ENCODE peak calls at places on chromosome 12, in seven cellular contexts. U, W, I, J, H, G and Y are unnamed samples. For H3K27me3, the result is how much of the 10 kb centered on the place peaks cover.

GRCh38 chr12:82645414-82645813 is 41.3 kb upstream of the TMTC2 start:
- DNase-seq in W (no peak), U (no peak), I (no peak), H (no peak), G (no peak), J (no peak), Y (no peak)

GRCh38 chr12:106648736-106649135 is 65.9 kb downstream of the RFX4 start:
- DNase-seq in G (no peak), W (no peak), I (no peak), U (no peak), J (no peak), H (no peak), Y (no peak)

GRCh38 chr12:122681814-122682213 is 21.3 kb downstream of the HCAR2 start:
- DNase-seq in W (no peak), U (no peak), G (no peak), I (no peak), H (no peak), J (peak), Y (no peak)

GRCh38 chr12:105235299-105235746 is 651 bp downstream of the APPL2 start:
- DNase-seq in G (no peak), H (no peak), J (peak), U (no peak), I (no peak), W (no peak), Y (no peak)

GRCh38 chr12:87365423-87365822 is 663.8 kb downstream of the C12orf50 start:
- DNase-seq in W (no peak), I (no peak), G (no peak), U (no peak), H (no peak), J (no peak), Y (no peak)

GRCh38 chr12:3342051-3342450 is 149.0 kb upstream of the PRMT8 start:
- DNase-seq in I (no peak), H (no peak), W (no peak), U (peak), J (peak), G (peak), Y (no peak)

GRCh38 chr12:12661086-12661485 is 34.9 kb downstream of the GPR19 start:
- DNase-seq in W (no peak), I (no peak), J (peak), U (no peak), H (no peak), G (no peak), Y (no peak)

GRCh38 chr12:126936181-126936851 is 1330.7 kb upstream of the TMEM132C start:
- DNase-seq in I (no peak), H (no peak), W (peak), G (no peak), J (no peak), U (peak), Y (peak)

GRCh38 chr12:100897240-100897639 is 102.7 kb downstream of the ANO4 start:
- DNase-seq in H (no peak), U (no peak), G (no peak), J (no peak), W (no peak), I (no peak), Y (no peak)

GRCh38 chr12:15662303-15662980 is 126.7 kb downstream of the EPS8 start:
- DNase-seq in J (peak), H (no peak), I (no peak), G (no peak), U (no peak), W (no peak), Y (no peak)

GRCh38 chr12:63440063-63440462 is 228.2 kb downstream of the DPY19L2 start:
- DNase-seq in J (no peak), H (no peak), G (no peak), I (no peak), U (no peak), W (no peak), Y (no peak)

GRCh38 chr12:114439833-114440449 is 34.0 kb upstream of the TBX5 start:
- DNase-seq in H (no peak), I (no peak), J (no peak), U (no peak), W (no peak), G (no peak), Y (peak)
- H3K27me3 ChIP-seq in H (under half), I (under half), J (half or more), U (under half), W (half or more), G (under half), Y (under half)

DNA sequence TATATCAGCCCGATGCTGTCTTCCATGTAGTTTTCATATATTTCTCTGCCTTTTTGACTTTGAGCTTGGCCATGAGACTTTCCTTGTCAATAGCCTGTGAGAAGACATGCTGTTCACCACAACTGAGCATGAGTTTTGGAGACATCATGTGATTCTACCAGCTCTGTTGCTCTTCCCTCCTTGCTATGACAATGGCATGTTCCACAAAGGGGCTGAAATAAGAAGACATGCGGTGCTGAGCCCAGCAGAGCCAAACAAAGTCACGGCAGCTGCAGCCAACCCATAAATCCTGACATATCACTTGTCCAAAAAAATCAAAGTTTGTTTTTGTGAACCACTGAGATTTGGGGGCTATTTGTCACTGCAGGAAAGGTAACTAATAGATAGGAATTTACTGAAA is 343.4 kb upstream of the KITLG start:
- DNase-seq in H (no peak), J (no peak), I (no peak), U (no peak), G (no peak), W (peak), Y (no peak)
- TF ChIP-seq POLR2A in H (no peak), J (no peak), I (no peak), U (no peak), G (no peak), W (no peak), Y (no peak)

GRCh38 chr12:53738834-53739284 is 11.6 kb upstream of the CALCOCO1 start:
- DNase-seq in G (no peak), I (no peak), U (no peak), W (no peak), J (no peak), H (no peak), Y (no peak)
- H3K27me3 ChIP-seq in G (under half), I (half or more), U (under half), W (under half), J (half or more), H (under half), Y (under half)

GRCh38 chr12:53479314-53479713 is 19.9 kb downstream of the MAP3K12 start:
- DNase-seq in I (no peak), G (no peak), J (no peak), W (no peak), H (no peak), U (no peak), Y (no peak)

GRCh38 chr12:53481108-53481442 is 18.2 kb downstream of the MAP3K12 start:
- DNase-seq in U (no peak), I (no peak), J (no peak), H (no peak), W (no peak), G (no peak), Y (no peak)

GRCh38 chr12:53478865-53479264 is 20.4 kb downstream of the MAP3K12 start:
- DNase-seq in W (no peak), I (no peak), J (no peak), U (no peak), H (no peak), G (no peak), Y (no peak)

GRCh38 chr12:53481957-53482586 is 17.2 kb downstream of the MAP3K12 start:
- DNase-seq in U (no peak), H (no peak), G (no peak), I (no peak), W (peak), J (no peak), Y (no peak)

DNA sequence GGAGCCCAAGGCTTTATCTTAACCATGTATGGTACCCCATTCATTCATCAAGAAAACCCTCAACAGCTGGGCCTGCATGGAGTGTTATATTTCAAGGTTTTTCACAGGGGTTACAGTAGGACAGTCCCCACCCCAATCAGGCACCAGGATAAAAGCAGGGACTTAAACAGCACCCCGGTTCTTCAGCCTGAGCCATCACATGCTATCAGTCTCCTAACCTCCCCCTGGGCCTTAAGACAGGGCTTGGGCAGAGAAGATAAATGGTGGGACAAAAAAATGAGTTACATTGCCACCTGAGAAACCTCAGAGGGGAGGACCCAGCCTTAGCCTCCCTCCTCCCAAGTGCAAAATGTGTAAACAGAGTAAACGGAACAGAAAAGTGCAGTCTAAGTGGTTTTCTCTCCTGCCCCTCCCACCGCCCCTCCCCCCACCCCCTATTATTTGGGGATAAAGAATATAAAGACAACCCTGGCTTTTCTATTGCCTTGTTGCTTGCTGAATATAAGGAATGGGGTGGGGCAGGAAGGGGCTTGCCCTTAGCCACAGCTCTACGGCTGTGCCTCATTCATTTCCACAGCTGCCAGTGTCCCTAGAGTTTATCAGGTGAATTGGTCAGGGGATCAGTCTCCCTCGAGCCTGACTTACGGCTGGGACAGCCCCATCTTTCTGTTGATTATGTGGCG is 18.7 kb downstream of the MAP3K12 start:
- DNase-seq in J (no peak), W (no peak), I (no peak), G (no peak), U (no peak), H (no peak), Y (no peak)
- TF ChIP-seq POLR2A in J (peak), W (no peak), I (peak), G (no peak), U (no peak), H (no peak), Y (no peak)

DNA sequence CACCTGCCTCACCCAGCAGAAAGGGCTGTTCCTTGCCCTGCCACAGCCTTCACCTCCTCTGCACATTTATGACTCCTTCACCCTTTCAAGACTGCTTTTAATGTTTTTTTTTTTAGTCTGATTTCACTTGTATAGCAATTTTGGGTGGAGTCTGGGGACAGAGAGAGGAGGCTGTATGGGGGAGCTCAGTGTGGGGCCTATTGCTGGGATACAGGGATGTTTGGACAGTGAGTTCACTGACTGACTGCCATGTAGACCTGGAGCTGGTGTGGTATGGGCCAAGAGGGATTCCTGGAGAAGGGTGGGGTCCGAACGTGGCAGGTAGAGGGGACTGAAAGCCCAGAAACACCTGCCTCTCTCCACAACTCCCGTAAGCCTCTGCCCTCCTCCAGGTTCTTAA is 1.9 kb upstream of the KRT85 start:
- DNase-seq in U (no peak), G (no peak), I (no peak), J (no peak), W (no peak), H (no peak), Y (no peak)
- H3K27me3 ChIP-seq in U (under half), G (under half), I (under half), J (half or more), W (under half), H (under half), Y (under half)

GRCh38 chr12:49557187-49557916 is 10.6 kb downstream of the MCRS1 start:
- DNase-seq in I (no peak), W (no peak), G (no peak), H (no peak), J (no peak), U (no peak), Y (no peak)
- TF ChIP-seq POLR2A in I (peak), W (no peak), G (no peak), H (no peak), J (no peak), U (no peak), Y (no peak)

DNA sequence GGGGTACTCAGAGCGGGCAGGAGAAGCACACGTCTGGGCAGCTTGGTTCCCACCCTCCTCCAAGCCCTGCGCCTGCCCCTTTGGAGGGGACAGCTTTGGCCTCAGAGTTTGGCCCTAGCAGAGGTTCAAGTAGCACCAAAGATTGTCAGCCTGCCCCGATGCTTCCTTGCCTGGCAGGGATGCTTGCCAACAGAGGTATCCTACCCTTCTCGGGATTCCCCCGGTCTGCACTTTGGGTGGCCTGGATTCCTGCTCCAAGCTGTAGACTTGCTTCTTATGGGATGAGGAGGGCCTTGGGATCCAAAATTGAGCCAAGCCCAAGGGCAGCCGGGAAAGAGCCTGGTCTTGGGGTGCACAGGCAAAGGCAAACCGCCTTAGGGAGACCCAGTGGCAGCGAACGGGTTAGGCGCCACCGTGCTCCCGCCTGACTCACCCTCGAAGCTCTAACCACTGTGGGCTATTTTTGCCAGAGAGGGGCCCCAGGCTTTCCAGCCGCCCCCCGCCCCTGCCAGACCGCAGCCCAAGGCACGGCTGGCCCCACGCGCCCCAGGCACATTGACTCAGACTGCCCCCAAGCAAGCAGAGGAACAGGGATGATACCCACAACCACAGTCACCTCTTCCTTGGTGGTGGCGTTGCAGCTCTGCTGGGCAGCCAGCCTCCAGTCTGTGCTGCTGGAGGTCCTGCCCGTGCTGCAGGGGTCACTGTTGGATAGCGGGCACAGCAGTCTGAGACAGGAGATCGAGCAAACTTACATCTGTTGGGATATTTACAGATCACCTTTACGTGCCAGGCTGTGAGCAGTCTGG is 882 bp upstream of the WNT10B start:
- DNase-seq in W (no peak), H (no peak), U (no peak), I (no peak), J (peak), G (no peak), Y (peak)
- H3K27me3 ChIP-seq in W (half or more), H (under half), U (under half), I (under half), J (half or more), G (under half), Y (half or more)

GRCh38 chr12:54991161-54991991 is 6.8 kb upstream of the TESPA1 start:
- DNase-seq in W (no peak), U (no peak), H (no peak), G (no peak), J (no peak), I (no peak), Y (no peak)
- TF ChIP-seq POLR2A in W (no peak), U (no peak), H (no peak), G (no peak), J (no peak), I (no peak), Y (no peak)

DNA sequence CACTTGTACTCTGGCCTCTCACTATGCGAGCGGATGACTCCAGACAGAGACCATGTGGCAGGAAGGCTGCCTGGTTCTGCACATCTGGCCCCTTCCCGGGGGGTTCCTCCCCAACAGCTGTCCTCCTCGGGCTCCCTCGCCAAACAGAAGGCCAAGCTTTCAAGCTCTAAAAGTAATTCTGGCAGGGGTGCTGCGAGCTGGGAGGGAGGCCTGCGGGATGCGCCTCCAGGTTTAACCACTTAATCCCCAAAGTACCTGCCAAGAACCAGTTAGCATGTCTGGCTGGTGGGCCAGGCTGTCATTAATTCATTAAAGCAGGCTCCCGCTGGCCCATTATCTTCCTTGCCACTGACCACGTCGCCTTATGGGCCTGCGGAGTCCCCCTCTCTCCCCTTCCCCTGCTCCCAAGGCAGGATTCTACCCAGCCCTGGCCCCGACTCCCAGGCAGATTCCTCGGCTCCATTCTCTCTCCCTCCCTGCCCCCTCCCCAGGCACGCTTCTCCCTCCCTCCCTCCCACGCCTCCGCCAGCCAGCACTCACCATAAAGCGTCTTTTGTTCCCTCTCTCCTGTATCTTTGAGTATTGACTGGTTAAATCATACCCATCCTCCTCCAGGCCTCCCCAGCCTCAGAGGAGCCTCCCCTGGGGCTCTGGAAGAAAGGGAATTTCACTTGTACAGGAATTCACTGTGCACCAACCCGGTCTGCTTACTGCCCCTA is 4.9 kb downstream of the HRK start:
- DNase-seq in J (no peak), G (no peak), W (no peak), H (no peak), U (no peak), I (no peak), Y (no peak)
- H3K27me3 ChIP-seq in J (half or more), G (under half), W (half or more), H (under half), U (under half), I (half or more), Y (under half)